ENCODE peak calls at places on chromosome 2, in ten cellular contexts. I is stimulated activated CD8-positive, alpha-beta memory T cell treated with anti-CD3 and anti-CD28 coated beads, Interleukin-2, amount 100 ng/mL, for 48 hours; Q is T follicular helper cell; X is SK-N-DZ; J is aorta; R is neural progenitor cell; P is GM12892; W is memory B cell; V is progenitor cell of endocrine pancreas; F is H9. D is an unnamed sample.

GRCh38 chr2:144014108-144014507 is 505.8 kb downstream of the ZEB2 start:
- DNase-seq in Q (no peak), F (no peak), J (no peak), I (no peak), R (no peak), V (no peak), W (no peak), X (no peak), P (no peak), D (no peak)

GRCh38 chr2:50546790-50547189 is 485.1 kb downstream of the NRXN1 start:
- DNase-seq in W (no peak), P (no peak), X (no peak), R (no peak), J (no peak), Q (no peak), V (no peak), F (no peak), I (no peak), D (no peak)

GRCh38 chr2:120287183-120288015 is 34.7 kb downstream of the RALB start:
- DNase-seq in J (no peak), I (no peak), X (no peak), W (no peak), V (no peak), P (peak), F (no peak), R (no peak), Q (no peak), D (peak)

GRCh38 chr2:154447727-154448418 is 250.6 kb upstream of the KCNJ3 start:
- DNase-seq in V (no peak), F (no peak), P (no peak), I (no peak), W (no peak), J (no peak), Q (no peak), X (no peak), R (no peak), D (no peak)

GRCh38 chr2:207711750-207712487 is 479 bp downstream of the CCNYL1 start:
- DNase-seq in P (peak), X (peak), J (peak), W (peak), V (peak), I (peak), F (peak), Q (peak), R (no peak), D (peak)

GRCh38 chr2:206713770-206714169 is 4.4 kb downstream of the DYTN start:
- DNase-seq in V (no peak), F (no peak), Q (no peak), R (no peak), P (peak), I (no peak), X (no peak), J (no peak), W (no peak), D (no peak)

GRCh38 chr2:47309952-47310800 is 92.8 kb upstream of the MSH2 start:
- DNase-seq in V (no peak), Q (no peak), R (peak), P (peak), I (no peak), F (no peak), X (peak), W (peak), J (no peak), D (no peak)

GRCh38 chr2:148909114-148909513 is 34.1 kb downstream of the KIF5C start:
- DNase-seq in F (peak), V (no peak), W (no peak), P (no peak), R (no peak), J (no peak), Q (no peak), X (no peak), I (no peak), D (peak)

GRCh38 chr2:131488306-131489205 is 3.6 kb downstream of the MZT2A start:
- DNase-seq in P (no peak), R (no peak), X (no peak), I (no peak), V (no peak), J (no peak), Q (no peak), F (no peak), W (no peak), D (no peak)

GRCh38 chr2:73931531-73932500 is 5.1 kb downstream of the DGUOK start:
- DNase-seq in R (no peak), V (no peak), F (no peak), Q (no peak), W (no peak), P (no peak), I (peak), J (no peak), X (no peak), D (no peak)

GRCh38 chr2:63977904-63978303 is 41.3 kb downstream of the VPS54 start:
- DNase-seq in P (no peak), Q (no peak), I (no peak), X (no peak), R (no peak), W (no peak), F (no peak), J (no peak), V (no peak), D (no peak)

GRCh38 chr2:189347540-189347939 is 93.7 kb upstream of the WDR75 start:
- DNase-seq in J (no peak), W (no peak), F (no peak), Q (no peak), I (no peak), R (peak), X (no peak), P (no peak), V (no peak), D (peak)

GRCh38 chr2:215727507-215728503 is 285.5 kb downstream of the MREG start:
- DNase-seq in X (no peak), F (no peak), V (no peak), Q (no peak), P (no peak), I (no peak), J (no peak), R (no peak), W (no peak), D (no peak)

GRCh38 chr2:85768713-85769112 is 14.9 kb downstream of the ATOH8 start:
- DNase-seq in Q (no peak), X (peak), J (no peak), R (peak), V (no peak), F (no peak), W (no peak), P (no peak), I (no peak), D (no peak)

GRCh38 chr2:173983414-173983871 is 18.3 kb upstream of the SP3 start:
- DNase-seq in W (no peak), P (no peak), R (peak), V (no peak), F (no peak), I (no peak), J (no peak), X (no peak), Q (no peak), D (no peak)

GRCh38 chr2:24920813-24921441 is 890 bp upstream of the ADCY3 start:
- DNase-seq in V (no peak), J (peak), I (no peak), P (no peak), X (no peak), R (peak), Q (no peak), W (no peak), F (no peak), D (no peak)